ENCODE peak calls at places on chromosome 5, in four cellular contexts. F is CD4-positive, alpha-beta T cell; O is endothelial cell; J is neural crest cell. D is an unnamed sample.

GRCh38 chr5:31811210-31811609 is 172.3 kb downstream of the PDZD2 start:
- DNase-seq in F (no peak), J (no peak), O (no peak), D (no peak)

GRCh38 chr5:24786108-24786507 is 141.3 kb upstream of the CDH10 start:
- DNase-seq in J (no peak), O (no peak), F (no peak), D (no peak)

GRCh38 chr5:56740000-56740399 is 75.3 kb upstream of the MAP3K1 start:
- DNase-seq in J (no peak), O (no peak), F (no peak), D (no peak)

GRCh38 chr5:126676195-126676624 is 75.5 kb downstream of the PHAX start:
- DNase-seq in O (peak; percentile 57), J (peak; percentile 46), F (peak; percentile 47), D (peak; percentile 74)

GRCh38 chr5:122896598-122897282 is 51.3 kb downstream of the SNX24 start:
- DNase-seq in J (no peak), O (no peak), F (no peak), D (no peak)

GRCh38 chr5:10288600-10289213 is 19.0 kb downstream of the CMBL start:
- DNase-seq in F (peak; percentile 20), J (no peak), O (no peak), D (peak; percentile 62)

GRCh38 chr5:93874491-93874890 is 133.1 kb upstream of the POU5F2 start:
- DNase-seq in J (no peak), F (no peak), O (no peak), D (no peak)

GRCh38 chr5:126046275-126046674 is 376.9 kb upstream of the GRAMD2B start:
- DNase-seq in O (no peak), F (no peak), J (no peak), D (no peak)

GRCh38 chr5:94314507-94315170 is 303.8 kb downstream of the KIAA0825 start:
- DNase-seq in O (no peak), J (no peak), F (no peak), D (no peak)

GRCh38 chr5:123359866-123360569 is 63.2 kb downstream of the CEP120 start:
- DNase-seq in J (no peak), O (no peak), F (no peak), D (no peak)

GRCh38 chr5:160071521-160072299 is 47.5 kb downstream of the PWWP2A start:
- DNase-seq in F (no peak), O (peak; percentile 57), J (no peak), D (no peak)

GRCh38 chr5:111774525-111774924 is 17.5 kb upstream of the NREP start:
- DNase-seq in J (no peak), F (no peak), O (no peak), D (no peak)

GRCh38 chr5:154654484-154655375 is 100.4 kb upstream of the LARP1 start:
- DNase-seq in O (no peak), F (no peak), J (no peak), D (no peak)

GRCh38 chr5:36537729-36538128 is 68.7 kb upstream of the SLC1A3 start:
- DNase-seq in F (no peak), J (no peak), O (no peak), D (no peak)

GRCh38 chr5:13866792-13867191 is 77.7 kb downstream of the DNAH5 start:
- DNase-seq in J (peak; percentile 71), F (no peak), O (peak; percentile 71), D (peak; percentile 42)

GRCh38 chr5:169626779-169627178 is 10.3 kb upstream of the DOCK2 start:
- DNase-seq in O (no peak), J (no peak), F (no peak), D (no peak)

GRCh38 chr5:42377496-42377895 is 45.7 kb upstream of the GHR start:
- DNase-seq in J (no peak), F (no peak), O (no peak), D (no peak)

GRCh38 chr5:78527054-78527884 is 121.3 kb downstream of the LHFPL2 start:
- DNase-seq in J (no peak), F (no peak), O (peak; percentile 38), D (no peak)

GRCh38 chr5:9553561-9553960 is 7.7 kb upstream of the SEMA5A start:
- DNase-seq in J (no peak), F (no peak), O (no peak), D (no peak)

GRCh38 chr5:139552893-139553575 is 8.1 kb upstream of the UBE2D2 start:
- DNase-seq in O (no peak), F (no peak), J (no peak), D (no peak)

GRCh38 chr5:160188151-160188967 is 40.9 kb upstream of the FABP6 start:
- DNase-seq in F (no peak), O (peak; percentile 29), J (no peak), D (no peak)

GRCh38 chr5:169670769-169671525 is 33.9 kb downstream of the DOCK2 start:
- DNase-seq in O (no peak), F (no peak), J (no peak), D (peak; percentile 31)

GRCh38 chr5:154176191-154176590 is 14.3 kb upstream of the GALNT10 start:
- DNase-seq in O (no peak), J (no peak), F (no peak), D (no peak)

GRCh38 chr5:73193592-73193991 is 20.6 kb downstream of the TMEM174 start:
- DNase-seq in J (no peak), O (no peak), F (no peak), D (no peak)

GRCh38 chr5:151463137-151464029 is 16.0 kb downstream of the SLC36A1 start:
- DNase-seq in J (peak; percentile 16), F (no peak), O (peak; percentile 59), D (peak; percentile 10)

DNA sequence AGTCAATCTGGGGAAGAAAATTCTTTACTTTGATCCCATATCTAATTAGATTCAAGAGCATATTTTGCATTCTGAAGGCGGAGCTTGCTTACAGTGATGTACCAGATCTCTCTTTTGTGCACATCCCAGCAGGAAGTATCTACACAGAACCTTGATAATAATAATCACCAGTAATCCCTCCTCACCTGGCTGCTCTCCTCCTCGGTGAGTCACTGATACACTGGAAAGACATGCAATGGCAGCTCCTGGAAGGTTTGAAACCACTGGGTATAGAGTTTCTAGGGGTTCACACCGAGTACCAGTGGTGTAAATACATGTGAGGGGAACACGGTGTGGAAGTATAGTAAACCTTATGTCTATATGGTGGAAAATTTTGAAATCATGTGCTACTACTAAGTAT is 205.5 kb upstream of the TARS1 start:
- DNase-seq in F (no peak), J (no peak), O (no peak), D (no peak)
- TF ChIP-seq CTCF in F (no peak), J (no peak), O (no peak), D (no peak)

GRCh38 chr5:177508217-177508611 is 1.4 kb downstream of the DOK3 start:
- DNase-seq in J (no peak), F (no peak), O (no peak), D (no peak)

GRCh38 chr5:177509361-177509951 is at the start of gene DOK3:
- DNase-seq in O (peak; percentile 47), F (no peak), J (no peak), D (peak; percentile 38)

GRCh38 chr5:177507596-177508216 is 1.9 kb downstream of the DOK3 start:
- DNase-seq in J (no peak), F (no peak), O (no peak), D (no peak)

GRCh38 chr5:177509991-177510566 is 453 bp upstream of the DOK3 start:
- DNase-seq in J (no peak), F (no peak), O (no peak), D (peak; percentile 48)

DNA sequence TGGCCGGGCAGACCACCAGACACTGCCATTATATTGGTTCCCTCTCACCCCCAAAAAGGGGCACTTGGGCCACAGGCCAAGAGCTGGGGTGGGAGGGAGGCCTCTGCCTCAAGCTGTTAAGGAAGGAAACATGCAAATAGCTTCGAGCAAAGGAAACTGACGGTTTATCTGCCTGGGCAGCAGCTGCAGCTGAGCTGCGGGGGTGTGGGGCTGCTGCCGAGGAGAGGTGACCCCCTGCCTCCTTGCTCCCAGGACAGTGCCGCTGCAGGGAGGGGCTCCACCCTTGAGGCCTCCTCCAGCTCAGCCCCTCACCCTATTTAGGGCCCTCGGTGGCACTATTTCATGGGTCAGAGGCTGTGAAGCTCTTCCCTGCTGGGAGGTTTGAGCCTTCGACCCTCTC is 789 bp downstream of the DOK3 start:
- DNase-seq in O (no peak), F (no peak), J (no peak), D (no peak)
- TF ChIP-seq CTCF in O (no peak), F (no peak), J (no peak), D (no peak)

GRCh38 chr5:128424672-128425071 is 113.4 kb downstream of the FBN2 start:
- DNase-seq in J (no peak), O (no peak), F (no peak), D (no peak)

GRCh38 chr5:128426090-128426534 is 111.9 kb downstream of the FBN2 start:
- DNase-seq in F (no peak), O (no peak), J (no peak), D (no peak)

DNA sequence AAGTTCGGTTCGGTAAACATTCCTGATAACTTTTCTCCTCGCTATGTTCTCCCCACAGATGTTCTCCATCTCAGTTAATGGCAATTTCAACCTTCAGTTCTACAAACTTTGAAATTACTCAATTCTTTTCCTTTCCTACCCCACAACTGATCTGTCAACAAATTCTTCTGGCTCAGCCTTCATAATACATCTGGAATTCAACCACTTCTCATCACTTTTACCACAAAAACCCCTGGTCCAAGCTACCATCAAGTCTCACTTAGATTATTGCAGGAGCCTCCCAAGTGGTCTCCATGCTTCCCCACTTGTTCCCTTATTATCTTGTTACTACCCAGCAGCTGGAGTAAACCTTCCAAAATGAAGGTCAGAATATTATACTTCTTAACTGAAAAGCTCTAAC is 110.1 kb downstream of the FBN2 start:
- DNase-seq in O (no peak), J (no peak), F (no peak), D (no peak)
- TF ChIP-seq CTCF in O (no peak), J (no peak), F (no peak), D (no peak)

DNA sequence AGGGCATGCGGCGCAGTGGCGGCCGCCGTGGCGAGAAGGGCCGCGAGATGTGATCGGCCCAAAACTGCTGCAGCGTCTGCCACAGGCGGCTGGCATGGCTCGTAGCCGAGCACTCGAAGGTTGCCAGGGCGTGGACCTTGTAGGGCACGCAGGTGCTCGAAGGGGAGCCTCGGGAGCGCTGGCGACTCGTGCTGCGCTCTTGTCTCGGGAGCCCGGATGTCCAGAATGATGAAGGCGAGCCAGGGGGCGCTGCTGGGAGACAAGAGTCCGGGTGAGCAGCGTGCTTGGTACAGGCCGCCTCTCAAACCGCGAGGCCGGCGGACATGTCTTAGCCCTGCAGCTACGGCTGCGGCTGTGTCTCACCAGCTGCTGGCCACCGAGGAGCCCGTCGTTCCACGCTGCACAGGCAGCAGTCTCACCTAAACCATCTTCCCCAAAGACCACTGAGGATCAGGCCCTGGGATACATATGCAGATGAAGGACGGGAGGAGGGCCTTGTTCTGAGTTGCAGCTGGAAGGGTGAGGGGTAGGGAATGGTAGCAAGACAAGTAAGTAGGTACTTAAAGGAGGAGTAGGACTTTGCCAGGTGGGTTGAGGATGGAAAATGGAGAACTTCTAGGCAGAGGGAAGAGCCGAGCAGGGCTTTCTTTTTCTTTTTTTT is 1.7 kb downstream of the CBY3 start:
- DNase-seq in O (peak; percentile 69), F (peak; percentile 56), J (peak; percentile 58), D (peak; percentile 91)
- TF ChIP-seq CTCF in O (peak; percentile 26), F (peak; percentile 52), J (peak; percentile 42), D (peak; percentile 51)

D was measured in activated CD8-positive, alpha-beta T cell treated with anti-CD3 and anti-CD28 coated beads for 36 hours.